ENCODE peak calls at places on chromosomes 12 and 14, in seven cellular contexts. Z is left ventricle myocardium inferior, P is RWPE2, F is epithelial cell of esophagus, M is prostate gland, S is fibroblast of pulmonary artery, G is AG09319. D is an unnamed sample.

GRCh38 chr12:62684586-62685295 is 218.1 kb downstream of the MON2 start:
- DNase-seq in F (no peak), M (no peak), S (peak; percentile 26), Z (peak; percentile 81), G (peak; percentile 83), P (no peak), D (no peak)

GRCh38 chr12:120012067-120012621 is 23.1 kb downstream of the BICDL1 start:
- DNase-seq in P (no peak), F (peak; percentile 24), Z (no peak), G (no peak), M (no peak), S (peak; percentile 11), D (peak; percentile 86)

GRCh38 chr12:12201274-12201758 is 65.5 kb downstream of the LRP6 start:
- DNase-seq in P (no peak), S (peak; percentile 46), M (no peak), G (no peak), Z (no peak), F (no peak), D (peak; percentile 11)

GRCh38 chr14:105093426-105094192 is 28.4 kb upstream of the GPR132 start:
- DNase-seq in Z (peak; percentile 75), G (no peak), F (peak; percentile 79), M (peak; percentile 83), P (peak; percentile 94), S (peak; percentile 75), D (peak; percentile 94)

GRCh38 chr14:103243764-103244737 is 90.0 kb upstream of the EIF5 start:
- DNase-seq in G (no peak), S (peak; percentile 16), Z (no peak), F (peak; percentile 41), P (peak; percentile 17), M (no peak), D (no peak)

GRCh38 chr12:28966049-28966778 is 182.9 kb upstream of the FAR2 start:
- DNase-seq in Z (peak; percentile 39), P (no peak), M (peak; percentile 36), G (no peak), S (peak; percentile 86), F (peak; percentile 19), D (no peak)

GRCh38 chr14:64880382-64881121 is 845 bp upstream of the SPTB start:
- DNase-seq in Z (peak; percentile 49), F (no peak), G (no peak), P (no peak), S (no peak), M (peak; percentile 14), D (peak; percentile 70)

GRCh38 chr14:69719501-69719951 is 47.4 kb upstream of the SRSF5 start:
- DNase-seq in G (peak; percentile 63), P (no peak), Z (peak; percentile 50), S (peak; percentile 100), F (peak; percentile 88), M (peak; percentile 22), D (no peak)

GRCh38 chr12:53500119-53500775 is 836 bp upstream of the TARBP2 start:
- DNase-seq in P (no peak), M (no peak), G (peak; percentile 59), Z (peak; percentile 52), S (peak; percentile 93), F (peak; percentile 61), D (no peak)

GRCh38 chr12:66944365-66944764 is 265.5 kb upstream of the GRIP1 start:
- DNase-seq in M (no peak), G (no peak), F (no peak), P (no peak), Z (no peak), S (no peak), D (no peak)

GRCh38 chr14:41960316-41960715 is 353.6 kb downstream of the LRFN5 start:
- DNase-seq in G (no peak), M (no peak), P (no peak), F (no peak), S (peak; percentile 79), Z (no peak), D (no peak)

GRCh38 chr14:36652542-36653201 is 9.0 kb upstream of the PAX9 start:
- DNase-seq in Z (no peak), G (no peak), F (peak; percentile 28), M (no peak), P (no peak), S (no peak), D (no peak)

GRCh38 chr12:81542621-81543020 is 216.5 kb downstream of the PPFIA2 start:
- DNase-seq in G (no peak), M (no peak), P (no peak), S (no peak), F (no peak), Z (no peak), D (no peak)

GRCh38 chr14:22976620-22977433 is 5.5 kb downstream of the AJUBA start:
- DNase-seq in G (no peak), S (peak; percentile 79), Z (no peak), M (no peak), P (no peak), F (peak; percentile 61), D (no peak)

GRCh38 chr12:121590476-121591143 is 9.8 kb upstream of the KDM2B start:
- DNase-seq in M (no peak), Z (no peak), F (peak; percentile 60), G (no peak), P (no peak), S (peak; percentile 24), D (peak; percentile 80)

GRCh38 chr12:26172013-26172412 is 23.4 kb upstream of the SSPN start:
- DNase-seq in S (no peak), P (no peak), M (no peak), Z (no peak), F (no peak), G (no peak), D (no peak)

GRCh38 chr12:105316931-105317330 is 13.6 kb upstream of the C12orf75 start:
- DNase-seq in F (no peak), G (no peak), M (no peak), Z (no peak), S (no peak), P (no peak), D (no peak)

GRCh38 chr14:98816718-98817117 is 455.3 kb downstream of the BCL11B start:
- DNase-seq in Z (no peak), S (no peak), F (no peak), M (no peak), G (no peak), P (no peak), D (no peak)

GRCh38 chr12:105961821-105962671 is 176.7 kb downstream of the NUAK1 start:
- DNase-seq in P (no peak), G (no peak), M (no peak), F (peak; percentile 56), Z (no peak), S (no peak), D (no peak)

GRCh38 chr12:4270016-4270669 is 3.4 kb upstream of the CCND2 start:
- DNase-seq in F (peak; percentile 31), S (no peak), P (no peak), Z (no peak), G (no peak), M (no peak), D (no peak)

GRCh38 chr12:17192721-17193120 is 586.8 kb upstream of the LMO3 start:
- DNase-seq in G (no peak), M (no peak), F (no peak), Z (no peak), P (no peak), S (no peak), D (no peak)

GRCh38 chr14:92649934-92650545 is 98.4 kb downstream of the LGMN start:
- DNase-seq in Z (peak; percentile 56), S (peak; percentile 97), G (peak; percentile 87), P (no peak), F (peak; percentile 89), M (peak; percentile 77), D (no peak)

GRCh38 chr14:68416156-68416555 is 376.7 kb downstream of the ZFP36L1 start:
- DNase-seq in G (no peak), M (no peak), P (no peak), F (no peak), Z (no peak), S (no peak), D (no peak)

GRCh38 chr14:86050072-86050683 is 520.2 kb downstream of the FLRT2 start:
- DNase-seq in M (no peak), G (no peak), S (no peak), P (no peak), F (no peak), Z (no peak), D (no peak)

DNA sequence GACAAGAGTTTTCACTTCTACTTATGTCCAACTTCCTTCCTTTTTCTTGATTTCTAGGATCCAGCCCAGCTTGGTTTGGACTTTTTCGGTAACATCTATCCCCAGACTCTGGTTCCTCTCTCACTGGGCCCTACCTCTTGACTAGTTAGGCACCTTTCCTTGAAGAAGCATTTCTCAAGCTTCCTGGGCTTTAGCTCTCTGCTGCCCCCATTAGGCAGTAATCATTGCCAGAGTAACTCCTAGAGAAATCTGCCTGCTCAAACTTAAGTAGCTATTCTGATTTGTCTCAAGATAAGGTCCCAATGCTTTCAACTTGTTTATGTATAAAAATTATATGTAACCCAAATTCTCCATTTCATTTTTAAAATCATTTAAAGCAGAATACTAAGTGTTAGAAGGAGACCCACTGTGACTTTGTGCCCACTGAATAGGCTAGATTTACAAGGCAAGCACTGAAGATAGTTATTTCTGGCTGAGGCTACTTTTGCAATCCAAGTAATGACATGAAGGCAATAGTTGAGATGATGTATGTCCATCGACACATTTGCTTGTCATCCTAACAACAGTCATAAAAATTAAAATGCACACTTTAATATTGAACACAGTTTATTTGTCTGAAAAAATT is 275.0 kb upstream of the G2E3 start:
- DNase-seq in S (peak; percentile 65), M (no peak), Z (no peak), P (no peak), F (peak; percentile 70), G (no peak), D (peak; percentile 18)
- TF ChIP-seq CTCF in S (peak; percentile 97), M (no peak), Z (peak; percentile 56), P (peak; percentile 96), F (peak; percentile 94), G (peak; percentile 83), D (peak; percentile 18)

DNA sequence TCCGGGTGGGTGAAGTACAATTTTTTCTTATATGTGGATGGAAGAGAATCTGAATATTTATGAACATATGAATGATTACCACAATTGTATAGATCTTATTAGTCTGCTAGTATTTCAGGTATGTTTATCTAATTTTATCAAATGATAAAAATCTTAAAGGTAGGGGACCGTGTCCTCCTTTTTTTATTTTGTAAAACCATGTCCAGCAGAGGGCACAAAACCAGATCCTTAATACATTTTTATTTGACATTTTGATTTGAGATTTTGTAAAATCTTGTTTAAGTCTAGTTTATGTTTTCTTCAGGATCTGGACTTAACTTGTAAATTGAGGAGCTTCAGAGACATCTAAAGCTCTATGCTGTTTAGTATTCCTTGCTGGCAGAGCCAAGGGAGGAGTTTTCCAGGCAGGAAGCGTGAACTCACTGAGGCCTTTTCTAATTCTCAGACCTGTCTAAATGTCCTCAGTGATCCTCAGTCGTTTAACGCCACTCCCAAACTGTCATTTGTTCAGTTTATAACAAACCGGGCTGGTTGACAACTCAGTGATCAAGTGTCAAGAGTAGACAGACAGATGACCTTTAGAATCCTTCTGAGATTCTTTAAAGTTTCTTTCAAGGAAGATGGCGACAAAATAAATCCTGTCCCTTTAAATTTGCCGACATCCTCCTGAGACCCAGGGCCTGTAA is 263.9 kb downstream of the KTN1 start:
- DNase-seq in S (peak; percentile 33), G (no peak), F (no peak), P (no peak), Z (no peak), M (no peak), D (no peak)
- TF ChIP-seq CTCF in S (peak; percentile 33), G (peak; percentile 22), F (no peak), P (peak; percentile 54), Z (peak; percentile 28), M (no peak), D (no peak)

GRCh38 chr12:114649585-114649984 is 34.4 kb downstream of the TBX3 start:
- DNase-seq in Z (no peak), F (no peak), S (no peak), M (no peak), G (no peak), P (no peak), D (no peak)
- TF ChIP-seq CTCF in Z (no peak), F (no peak), S (no peak), M (no peak), G (no peak), P (no peak), D (no peak)

GRCh38 chr12:57549909-57550627 is at the start of gene KIF5A:
- DNase-seq in M (no peak), P (no peak), S (no peak), Z (no peak), F (no peak), G (no peak), D (peak; percentile 72)
- TF ChIP-seq CTCF in M (no peak), P (no peak), S (no peak), Z (no peak), F (no peak), G (no peak), D (no peak)